ENCODE peak calls at places on chromosomes 16 and 17, in six cellular contexts. One of them, this sample, is unnamed.

GRCh38 chr17:28975634-28976033 is 24.3 kb upstream of the PHF12 start:
- DNase-seq in OCI-LY7: no peak
- DNase-seq in body of pancreas: no peak
- DNase-seq in uterus: no peak
- DNase-seq in nephron progenitor cell: no peak
- DNase-seq in CD4-positive, alpha-beta T cell: no peak
- DNase-seq in this sample: no peak

GRCh38 chr17:78000351-78000750 is 41.8 kb downstream of the TNRC6C start:
- DNase-seq in OCI-LY7: no peak
- DNase-seq in uterus: no peak
- DNase-seq in nephron progenitor cell: no peak
- DNase-seq in body of pancreas: no peak
- DNase-seq in CD4-positive, alpha-beta T cell: no peak
- DNase-seq in this sample: no peak

GRCh38 chr16:11967195-11967911 is 2.3 kb downstream of the TNFRSF17 start:
- DNase-seq in uterus: no peak
- DNase-seq in nephron progenitor cell: no peak
- DNase-seq in CD4-positive, alpha-beta T cell: no peak
- DNase-seq in OCI-LY7: peak
- DNase-seq in body of pancreas: no peak
- DNase-seq in this sample: no peak

GRCh38 chr17:32523827-32524552 is 37.2 kb downstream of the CDK5R1 start:
- DNase-seq in OCI-LY7: peak
- DNase-seq in CD4-positive, alpha-beta T cell: no peak
- DNase-seq in uterus: no peak
- DNase-seq in body of pancreas: no peak
- DNase-seq in nephron progenitor cell: no peak
- DNase-seq in this sample: no peak

GRCh38 chr17:38745545-38745944 is 2.6 kb downstream of the PCGF2 start:
- DNase-seq in uterus: no peak
- DNase-seq in nephron progenitor cell: no peak
- DNase-seq in body of pancreas: no peak
- DNase-seq in CD4-positive, alpha-beta T cell: no peak
- DNase-seq in OCI-LY7: peak
- DNase-seq in this sample: no peak

GRCh38 chr17:34580685-34581445 is 1.5 kb downstream of the TMEM132E start:
- DNase-seq in uterus: no peak
- DNase-seq in CD4-positive, alpha-beta T cell: no peak
- DNase-seq in body of pancreas: no peak
- DNase-seq in nephron progenitor cell: peak
- DNase-seq in OCI-LY7: no peak
- DNase-seq in this sample: peak

GRCh38 chr17:1713160-1713877 is 3.1 kb upstream of the TLCD2 start:
- DNase-seq in nephron progenitor cell: no peak
- DNase-seq in OCI-LY7: no peak
- DNase-seq in uterus: no peak
- DNase-seq in CD4-positive, alpha-beta T cell: no peak
- DNase-seq in body of pancreas: no peak
- DNase-seq in this sample: no peak

GRCh38 chr16:30421010-30421409 is 8.8 kb downstream of the DCTPP1 start:
- DNase-seq in OCI-LY7: no peak
- DNase-seq in body of pancreas: no peak
- DNase-seq in CD4-positive, alpha-beta T cell: no peak
- DNase-seq in nephron progenitor cell: no peak
- DNase-seq in uterus: no peak
- DNase-seq in this sample: no peak

GRCh38 chr16:84484579-84485254 is 19.7 kb downstream of the MEAK7 start:
- DNase-seq in nephron progenitor cell: peak
- DNase-seq in uterus: peak
- DNase-seq in OCI-LY7: peak
- DNase-seq in CD4-positive, alpha-beta T cell: no peak
- DNase-seq in body of pancreas: no peak
- DNase-seq in this sample: peak

GRCh38 chr16:19605701-19606100 is 50.2 kb downstream of the VPS35L start:
- DNase-seq in CD4-positive, alpha-beta T cell: no peak
- DNase-seq in OCI-LY7: no peak
- DNase-seq in body of pancreas: no peak
- DNase-seq in uterus: no peak
- DNase-seq in nephron progenitor cell: no peak
- DNase-seq in this sample: no peak

GRCh38 chr17:74736423-74737298 is at the start of gene RAB37:
- DNase-seq in OCI-LY7: peak
- DNase-seq in nephron progenitor cell: peak
- DNase-seq in uterus: no peak
- DNase-seq in CD4-positive, alpha-beta T cell: no peak
- DNase-seq in body of pancreas: peak
- DNase-seq in this sample: peak

GRCh38 chr16:85380002-85380395 is 233.1 kb upstream of the GSE1 start:
- DNase-seq in OCI-LY7: no peak
- DNase-seq in uterus: no peak
- DNase-seq in nephron progenitor cell: no peak
- DNase-seq in body of pancreas: no peak
- DNase-seq in CD4-positive, alpha-beta T cell: no peak
- DNase-seq in this sample: no peak

GRCh38 chr17:3963214-3964201 is 729 bp downstream of the ATP2A3 start:
- DNase-seq in nephron progenitor cell: no peak
- DNase-seq in body of pancreas: peak
- DNase-seq in OCI-LY7: peak
- DNase-seq in uterus: no peak
- DNase-seq in CD4-positive, alpha-beta T cell: peak
- DNase-seq in this sample: peak

GRCh38 chr17:6446516-6447100 is 2.4 kb downstream of the PIMREG start:
- DNase-seq in body of pancreas: no peak
- DNase-seq in uterus: no peak
- DNase-seq in nephron progenitor cell: no peak
- DNase-seq in OCI-LY7: no peak
- DNase-seq in CD4-positive, alpha-beta T cell: no peak
- DNase-seq in this sample: no peak

GRCh38 chr17:73043686-73044581 is 48.6 kb downstream of the SLC39A11 start:
- DNase-seq in CD4-positive, alpha-beta T cell: no peak
- DNase-seq in OCI-LY7: no peak
- DNase-seq in nephron progenitor cell: no peak
- DNase-seq in uterus: no peak
- DNase-seq in body of pancreas: no peak
- DNase-seq in this sample: no peak

GRCh38 chr16:69217433-69217832 is 30.5 kb downstream of the SNTB2 start:
- DNase-seq in uterus: no peak
- DNase-seq in CD4-positive, alpha-beta T cell: no peak
- DNase-seq in OCI-LY7: no peak
- DNase-seq in body of pancreas: no peak
- DNase-seq in nephron progenitor cell: no peak
- DNase-seq in this sample: no peak

GRCh38 chr17:9050801-9051401 is 29.6 kb downstream of the NTN1 start:
- DNase-seq in body of pancreas: no peak
- DNase-seq in CD4-positive, alpha-beta T cell: no peak
- DNase-seq in uterus: no peak
- DNase-seq in OCI-LY7: no peak
- DNase-seq in nephron progenitor cell: no peak
- DNase-seq in this sample: no peak

GRCh38 chr17:37558299-37558698 is 50.9 kb downstream of the SYNRG start:
- DNase-seq in CD4-positive, alpha-beta T cell: no peak
- DNase-seq in nephron progenitor cell: no peak
- DNase-seq in body of pancreas: no peak
- DNase-seq in OCI-LY7: no peak
- DNase-seq in uterus: no peak
- DNase-seq in this sample: no peak

GRCh38 chr17:81445642-81446500 is 50.6 kb downstream of the BAHCC1 start:
- DNase-seq in OCI-LY7: no peak
- DNase-seq in CD4-positive, alpha-beta T cell: no peak
- DNase-seq in body of pancreas: no peak
- DNase-seq in nephron progenitor cell: no peak
- DNase-seq in uterus: no peak
- DNase-seq in this sample: no peak

GRCh38 chr17:81509048-81509686 is 3.4 kb downstream of the ACTG1 start:
- DNase-seq in body of pancreas: no peak
- DNase-seq in uterus: no peak
- DNase-seq in OCI-LY7: peak
- DNase-seq in nephron progenitor cell: no peak
- DNase-seq in CD4-positive, alpha-beta T cell: no peak
- DNase-seq in this sample: no peak

GRCh38 chr17:80474231-80474932 is 2.0 kb downstream of the NPTX1 start:
- DNase-seq in uterus: no peak
- DNase-seq in CD4-positive, alpha-beta T cell: no peak
- DNase-seq in OCI-LY7: peak
- DNase-seq in body of pancreas: no peak
- DNase-seq in nephron progenitor cell: peak
- DNase-seq in this sample: no peak

GRCh38 chr16:14667347-14668266 is 26.5 kb downstream of the PLA2G10 start:
- DNase-seq in body of pancreas: peak
- DNase-seq in OCI-LY7: no peak
- DNase-seq in nephron progenitor cell: no peak
- DNase-seq in CD4-positive, alpha-beta T cell: no peak
- DNase-seq in uterus: no peak
- DNase-seq in this sample: no peak

GRCh38 chr16:56999409-57000270 is 10.3 kb downstream of the NLRC5 start:
- DNase-seq in body of pancreas: no peak
- DNase-seq in CD4-positive, alpha-beta T cell: no peak
- DNase-seq in uterus: peak
- DNase-seq in nephron progenitor cell: no peak
- DNase-seq in OCI-LY7: no peak
- DNase-seq in this sample: no peak

GRCh38 chr17:18139949-18140348 is 31.4 kb downstream of the MYO15A start:
- DNase-seq in CD4-positive, alpha-beta T cell: no peak
- DNase-seq in OCI-LY7: no peak
- DNase-seq in nephron progenitor cell: no peak
- DNase-seq in body of pancreas: no peak
- DNase-seq in uterus: no peak
- DNase-seq in this sample: no peak
- TF ChIP-seq CTCF in CD4-positive, alpha-beta T cell: no peak
- TF ChIP-seq CTCF in OCI-LY7: peak
- TF ChIP-seq CTCF in nephron progenitor cell: no peak
- TF ChIP-seq CTCF in body of pancreas: no peak
- TF ChIP-seq CTCF in uterus: no peak
- TF ChIP-seq CTCF in this sample: no peak

GRCh38 chr17:41393294-41393693 is 4.1 kb downstream of the KRT31 start:
- DNase-seq in uterus: no peak
- DNase-seq in OCI-LY7: no peak
- DNase-seq in nephron progenitor cell: no peak
- DNase-seq in body of pancreas: no peak
- DNase-seq in CD4-positive, alpha-beta T cell: no peak
- DNase-seq in this sample: no peak
- TF ChIP-seq CTCF in uterus: no peak
- TF ChIP-seq CTCF in OCI-LY7: no peak
- TF ChIP-seq CTCF in nephron progenitor cell: no peak
- TF ChIP-seq CTCF in body of pancreas: no peak
- TF ChIP-seq CTCF in CD4-positive, alpha-beta T cell: no peak
- TF ChIP-seq CTCF in this sample: no peak

DNA sequence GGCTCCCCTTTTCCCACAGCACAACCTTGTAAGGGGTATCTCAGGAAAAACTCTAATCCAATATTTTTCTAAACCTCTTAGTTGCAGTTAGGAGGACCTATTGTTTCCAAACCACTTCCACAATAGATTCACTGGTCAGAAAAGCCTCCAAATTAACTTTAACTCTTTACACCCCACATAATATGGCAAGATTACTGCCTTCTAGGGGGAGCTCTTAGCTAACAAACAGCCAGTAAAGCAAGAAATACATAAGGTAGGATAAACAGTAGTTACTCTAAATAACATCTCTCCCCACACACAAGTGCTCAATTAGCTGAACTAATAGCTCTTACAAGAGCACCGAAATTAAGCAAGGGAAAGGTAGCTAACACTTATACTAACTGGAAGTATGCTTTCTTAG is 192.1 kb upstream of the KIF2B start:
- DNase-seq in nephron progenitor cell: no peak
- DNase-seq in OCI-LY7: no peak
- DNase-seq in uterus: no peak
- DNase-seq in body of pancreas: no peak
- DNase-seq in CD4-positive, alpha-beta T cell: no peak
- DNase-seq in this sample: no peak
- TF ChIP-seq CTCF in nephron progenitor cell: no peak
- TF ChIP-seq CTCF in OCI-LY7: no peak
- TF ChIP-seq CTCF in uterus: no peak
- TF ChIP-seq CTCF in body of pancreas: no peak
- TF ChIP-seq CTCF in CD4-positive, alpha-beta T cell: no peak
- TF ChIP-seq CTCF in this sample: no peak

DNA sequence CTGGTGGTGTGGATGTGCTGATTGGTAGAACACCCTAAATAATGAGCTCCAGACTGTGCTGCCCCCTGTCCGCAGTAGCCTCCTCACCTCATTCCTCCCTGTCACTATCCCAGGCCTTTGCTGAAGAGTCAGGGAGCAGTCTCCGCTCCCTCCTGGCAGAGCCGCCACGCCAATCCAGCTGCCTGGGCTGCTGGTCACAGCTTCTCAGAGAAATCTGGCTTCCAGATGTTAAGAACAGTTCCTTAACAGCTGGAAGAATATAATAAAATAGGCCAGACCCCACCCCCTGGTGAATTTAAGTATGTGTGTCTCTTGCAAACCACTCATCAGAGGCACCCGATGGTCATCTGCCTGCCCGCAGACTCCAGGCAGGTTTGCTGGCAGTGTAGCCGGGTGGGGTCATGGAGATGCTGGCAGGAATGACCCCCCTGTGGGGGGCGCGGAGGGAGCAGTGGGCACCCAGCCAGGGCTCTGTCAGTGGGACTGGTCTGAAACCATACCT is 161.0 kb downstream of the CCDC182 start:
- DNase-seq in nephron progenitor cell: no peak
- DNase-seq in uterus: no peak
- DNase-seq in body of pancreas: no peak
- DNase-seq in CD4-positive, alpha-beta T cell: no peak
- DNase-seq in OCI-LY7: no peak
- DNase-seq in this sample: no peak
- TF ChIP-seq CTCF in nephron progenitor cell: no peak
- TF ChIP-seq CTCF in uterus: no peak
- TF ChIP-seq CTCF in body of pancreas: no peak
- TF ChIP-seq CTCF in CD4-positive, alpha-beta T cell: no peak
- TF ChIP-seq CTCF in OCI-LY7: no peak
- TF ChIP-seq CTCF in this sample: no peak